ENCODE peak calls at places on chromosomes 13 and 19, in eight cellular contexts. G, T, I, O, R, Z, Y and N are unnamed samples.
A peak's percentile ranks its signal among the peaks of the same experiment; 100 is the strongest.

GRCh38 chr19:51462681-51463080 is 4.4 kb upstream of the SIGLEC8 start:
- DNase-seq in G (no peak), T (no peak), I (no peak), O (no peak), R (no peak), Z (no peak), Y (no peak), N (no peak)

GRCh38 chr19:44672226-44672625 is 944 bp downstream of the CEACAM19 start:
- DNase-seq in G (no peak), T (no peak), I (no peak), O (no peak), R (no peak), Z (no peak), Y (no peak), N (no peak)

GRCh38 chr13:77832339-77833100 is 86.1 kb downstream of the EDNRB start:
- DNase-seq in G (peak; percentile 34), T (no peak), I (no peak), O (no peak), R (no peak), Z (no peak), Y (no peak), N (no peak)

GRCh38 chr13:100347941-100348340 is 240.6 kb downstream of the GGACT start:
- DNase-seq in G (peak; percentile 56), T (peak; percentile 39), I (no peak), O (no peak), R (no peak), Z (no peak), Y (no peak), N (no peak)

GRCh38 chr19:38265213-38265861 is 964 bp downstream of the SPINT2 start:
- DNase-seq in G (peak; percentile 33), T (peak; percentile 71), I (no peak), O (no peak), R (no peak), Z (no peak), Y (no peak), N (peak; percentile 38)

GRCh38 chr19:18586311-18586710 is 2.3 kb upstream of the REX1BD start:
- DNase-seq in G (no peak), T (peak; percentile 17), I (no peak), O (no peak), R (no peak), Z (no peak), Y (no peak), N (no peak)

GRCh38 chr13:92158335-92158734 is 759.9 kb downstream of the GPC5 start:
- DNase-seq in G (peak; percentile 74), T (peak; percentile 47), I (no peak), O (no peak), R (peak; percentile 18), Z (no peak), Y (no peak), N (no peak)

GRCh38 chr19:16524991-16525734 is 17.1 kb downstream of the CHERP start:
- DNase-seq in G (no peak), T (no peak), I (no peak), O (no peak), R (no peak), Z (no peak), Y (no peak), N (no peak)

GRCh38 chr13:98475521-98475920 is 101.4 kb downstream of the STK24 start:
- DNase-seq in G (no peak), T (no peak), I (no peak), O (no peak), R (no peak), Z (no peak), Y (no peak), N (no peak)